ENCODE peak calls at places on chromosome 3, in four cellular contexts. P is ovary, Q is IMR-90, D is uterus. B is an unnamed sample.

GRCh38 chr3:130516645-130517512 is at the start of gene COL6A6:
- DNase-seq in P (no peak), Q (no peak), D (no peak), B (no peak)

GRCh38 chr3:154758109-154758868 is 321.8 kb upstream of the MME start:
- DNase-seq in P (no peak), Q (peak; percentile 70), D (no peak), B (no peak)

GRCh38 chr3:116000315-116000714 is 377.0 kb downstream of the GAP43 start:
- DNase-seq in P (peak; percentile 18), Q (peak; percentile 99), D (no peak), B (no peak)

GRCh38 chr3:117756580-117756979 is 1047.0 kb downstream of the TUSC7 start:
- DNase-seq in P (no peak), Q (peak; percentile 15), D (no peak), B (no peak)

GRCh38 chr3:117252208-117252607 is 542.6 kb downstream of the TUSC7 start:
- DNase-seq in P (no peak), Q (peak; percentile 1), D (no peak), B (no peak)

GRCh38 chr3:127483902-127484591 is 106.5 kb downstream of the TPRA1 start:
- DNase-seq in P (peak; percentile 3), Q (no peak), D (no peak), B (peak; percentile 52)

GRCh38 chr3:5110307-5110706 is 11.8 kb upstream of the ARL8B start:
- DNase-seq in P (no peak), Q (no peak), D (no peak), B (no peak)

GRCh38 chr3:124504332-124505059 is 225.8 kb upstream of the UMPS start:
- DNase-seq in P (no peak), Q (peak; percentile 40), D (peak; percentile 33), B (no peak)

GRCh38 chr3:148718982-148719862 is 21.5 kb downstream of the AGTR1 start:
- DNase-seq in P (no peak), Q (peak; percentile 32), D (no peak), B (no peak)

GRCh38 chr3:111786922-111787321 is 72.1 kb upstream of the PHLDB2 start:
- DNase-seq in P (no peak), Q (no peak), D (no peak), B (no peak)

GRCh38 chr3:65856907-65857306 is 181.8 kb downstream of the MAGI1 start:
- DNase-seq in P (no peak), Q (no peak), D (no peak), B (no peak)

GRCh38 chr3:26437678-26438077 is 184.9 kb upstream of the LRRC3B start:
- DNase-seq in P (no peak), Q (no peak), D (no peak), B (no peak)

GRCh38 chr3:192545346-192545745 is 182.0 kb downstream of the FGF12 start:
- DNase-seq in P (no peak), Q (no peak), D (no peak), B (no peak)

GRCh38 chr3:178439504-178439903 is 96.7 kb upstream of the KCNMB2 start:
- DNase-seq in P (no peak), Q (peak; percentile 74), D (no peak), B (no peak)

GRCh38 chr3:54240-54639 is 142.3 kb upstream of the CHL1 start:
- DNase-seq in P (no peak), Q (no peak), D (no peak), B (no peak)

GRCh38 chr3:149765762-149766334 is 13.6 kb upstream of the COMMD2 start:
- DNase-seq in P (no peak), Q (peak; percentile 67), D (no peak), B (no peak)

GRCh38 chr3:157559401-157559800 is 56.2 kb upstream of the VEPH1 start:
- DNase-seq in P (no peak), Q (peak; percentile 42), D (no peak), B (no peak)

GRCh38 chr3:139455855-139456254 is 20.5 kb downstream of the RBP2 start:
- DNase-seq in P (no peak), Q (no peak), D (no peak), B (no peak)

GRCh38 chr3:45546636-45547201 is 47.8 kb upstream of the LIMD1 start:
- DNase-seq in P (no peak), Q (no peak), D (no peak), B (no peak)

GRCh38 chr3:100045696-100046095 is 68.6 kb downstream of the FILIP1L start:
- DNase-seq in P (peak; percentile 58), Q (peak; percentile 99), D (peak; percentile 61), B (no peak)

GRCh38 chr3:183829466-183829865 is 4.1 kb upstream of the MAP6D1 start:
- DNase-seq in P (no peak), Q (no peak), D (no peak), B (no peak)

GRCh38 chr3:24494616-24495333 is at the start of gene THRB:
- DNase-seq in P (peak; percentile 39), Q (no peak), D (peak; percentile 66), B (peak; percentile 89)

GRCh38 chr3:51380601-51381332 is 4.3 kb upstream of the MANF start:
- DNase-seq in P (no peak), Q (no peak), D (no peak), B (no peak)

GRCh38 chr3:188734395-188734794 is 437.4 kb upstream of the TPRG1 start:
- DNase-seq in P (no peak), Q (no peak), D (no peak), B (no peak)

GRCh38 chr3:60742606-60743145 is 508.6 kb downstream of the FHIT start:
- DNase-seq in P (no peak), Q (peak; percentile 47), D (no peak), B (no peak)

DNA sequence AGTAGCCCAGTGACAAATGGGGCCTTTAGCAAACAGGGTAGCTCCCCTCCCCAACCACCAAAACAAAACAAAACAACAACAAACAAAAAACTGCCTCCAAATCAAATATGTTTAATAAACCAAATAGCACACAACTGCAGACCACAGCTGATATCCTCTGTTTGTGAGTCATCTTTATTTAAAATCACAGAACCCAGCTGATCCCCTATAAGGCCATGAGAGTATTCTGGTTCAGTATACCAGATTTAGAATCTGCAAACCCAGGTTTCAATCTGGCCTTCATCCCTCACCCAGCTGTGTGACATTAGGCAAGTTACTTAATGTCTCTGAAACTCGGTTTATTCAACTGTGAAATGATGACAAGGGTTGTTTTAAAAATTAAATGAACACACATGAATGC is 124.5 kb downstream of the SUCLG2 start:
- DNase-seq in P (no peak), Q (peak; percentile 40), D (no peak), B (no peak)
- H3K27ac ChIP-seq in P (no peak overlapping the region), Q (no peak overlapping the region), D (no peak overlapping the region), B (peak overlapping the region; percentile 20)

GRCh38 chr3:128760881-128761280 is 34.9 kb downstream of the RAB7A start:
- DNase-seq in P (no peak), Q (peak; percentile 21), D (no peak), B (no peak)

GRCh38 chr3:128761392-128761791 is 35.4 kb downstream of the RAB7A start:
- DNase-seq in P (no peak), Q (no peak), D (no peak), B (no peak)

GRCh38 chr3:128764863-128765262 is 38.9 kb downstream of the RAB7A start:
- DNase-seq in P (no peak), Q (no peak), D (no peak), B (no peak)

GRCh38 chr3:128767351-128767750 is 41.4 kb downstream of the RAB7A start:
- DNase-seq in P (no peak), Q (no peak), D (no peak), B (no peak)

GRCh38 chr3:128763967-128764366 is 38.0 kb downstream of the RAB7A start:
- DNase-seq in P (no peak), Q (no peak), D (no peak), B (no peak)
- TF ChIP-seq POLR2A in P (no peak), Q (no peak), D (no peak), B (no peak)

GRCh38 chr3:122493296-122493695 is 21.4 kb downstream of the KPNA1 start:
- DNase-seq in P (no peak), Q (peak; percentile 47), D (no peak), B (no peak)

GRCh38 chr3:122502139-122502538 is 12.6 kb downstream of the KPNA1 start:
- DNase-seq in P (no peak), Q (no peak), D (no peak), B (no peak)

GRCh38 chr3:122498152-122498551 is 16.6 kb downstream of the KPNA1 start:
- DNase-seq in P (no peak), Q (no peak), D (no peak), B (no peak)

GRCh38 chr3:122497425-122497824 is 17.3 kb downstream of the KPNA1 start:
- DNase-seq in P (no peak), Q (peak; percentile 91), D (no peak), B (no peak)

GRCh38 chr3:122496529-122496928 is 18.2 kb downstream of the KPNA1 start:
- DNase-seq in P (no peak), Q (no peak), D (no peak), B (no peak)
- H3K27ac ChIP-seq in P (no peak overlapping the region), Q (peak overlapping the region; percentile 44), D (no peak overlapping the region), B (peak overlapping the region; percentile 44)

DNA sequence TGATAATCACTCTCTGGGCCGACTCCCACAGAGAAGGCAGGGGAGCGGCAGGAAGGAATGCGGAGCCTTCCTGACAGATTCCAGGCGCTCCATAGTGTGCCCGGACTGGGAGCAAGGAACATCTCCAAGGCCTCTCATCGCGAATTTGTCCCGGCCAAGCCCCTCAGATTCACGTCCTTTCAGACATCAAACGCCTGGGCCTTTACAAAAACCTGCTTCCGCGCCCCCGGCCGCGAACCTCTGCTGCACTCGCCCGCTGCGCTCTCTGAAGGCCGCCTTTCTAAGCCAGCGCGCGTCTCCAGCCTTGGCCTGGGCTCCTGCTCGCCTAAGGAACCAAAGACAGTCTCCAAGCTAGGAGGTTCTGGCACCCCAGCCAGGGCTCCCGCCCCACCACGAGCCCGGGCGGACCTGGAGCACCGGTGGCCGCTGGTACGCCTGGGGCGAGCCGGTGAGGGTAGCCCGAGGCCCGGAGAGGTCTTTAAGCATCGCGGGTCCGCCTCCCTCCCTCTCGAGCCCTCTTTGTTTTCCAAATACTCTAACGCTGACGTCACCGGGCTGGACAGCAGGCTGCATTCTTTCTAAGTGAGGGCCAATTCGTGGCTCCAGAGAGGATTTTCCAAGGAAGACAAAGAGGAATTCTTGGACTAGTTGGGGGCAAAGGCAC is 837 bp downstream of the AMOTL2 start:
- DNase-seq in P (peak; percentile 90), Q (peak; percentile 89), D (peak; percentile 89), B (peak; percentile 75)
- TF ChIP-seq POLR2A in P (peak; percentile 46), Q (peak; percentile 53), D (peak; percentile 60), B (no peak)

DNA sequence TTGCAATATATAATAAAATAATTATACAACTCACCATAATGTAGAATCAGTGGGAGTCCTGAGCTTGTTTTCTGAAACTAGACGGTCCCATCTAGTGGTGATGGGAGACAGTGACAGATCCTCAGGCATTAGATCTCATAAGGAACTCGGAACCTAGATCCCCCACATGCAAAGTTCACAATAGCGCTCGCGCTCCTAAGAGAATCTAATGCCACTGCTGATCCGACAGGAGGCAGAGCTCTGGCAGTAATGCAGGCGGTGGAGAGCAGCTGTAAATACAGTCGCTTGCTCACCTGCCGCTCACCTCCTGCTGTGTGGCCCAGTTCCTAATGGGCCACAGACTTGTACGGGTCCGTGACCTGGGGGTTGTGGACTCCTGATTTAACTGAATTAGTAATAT is 87.8 kb downstream of the P3H2 start:
- DNase-seq in P (no peak), Q (no peak), D (no peak), B (no peak)
- H3K27ac ChIP-seq in P (no peak overlapping the region), Q (no peak overlapping the region), D (no peak overlapping the region), B (no peak overlapping the region)